ENCODE peak calls at places on chromosome 16, in eight cellular contexts. C is sigmoid colon, E is endothelial cell of umbilical vein, X is stomach, S is H1, Y is K562, G is vagina, T is HepG2. H is an unnamed sample. For H3K4me1, the result is how much of the 10 kb centered on the place peaks cover.

GRCh38 chr16:24372824-24373223 is 116.7 kb downstream of the CACNG3 start:
- DNase-seq in Y (no peak), T (no peak), S (no peak), C (no peak), X (no peak), G (no peak), E (no peak), H (no peak)

GRCh38 chr16:87366930-87367329 is 16.6 kb downstream of the FBXO31 start:
- DNase-seq in S (no peak), X (no peak), E (no peak), Y (no peak), C (no peak), G (no peak), T (no peak), H (no peak)

GRCh38 chr16:50396770-50397525 is 28.2 kb upstream of the BRD7 start:
- DNase-seq in C (no peak), S (no peak), Y (no peak), X (no peak), E (no peak), G (peak), T (no peak), H (no peak)

GRCh38 chr16:23229714-23230113 is 47.2 kb downstream of the SCNN1G start:
- DNase-seq in E (no peak), C (no peak), Y (no peak), G (no peak), T (no peak), X (no peak), S (no peak), H (no peak)

GRCh38 chr16:88069397-88070168 is 118.3 kb downstream of the BANP start:
- DNase-seq in X (peak), E (no peak), G (no peak), T (no peak), C (peak), S (no peak), Y (no peak), H (no peak)

GRCh38 chr16:4890026-4890425 is 42.7 kb downstream of the UBN1 start:
- DNase-seq in C (no peak), G (no peak), T (no peak), X (no peak), S (no peak), E (no peak), Y (no peak), H (no peak)

GRCh38 chr16:68951991-68952877 is 108.9 kb downstream of the TANGO6 start:
- DNase-seq in T (no peak), X (no peak), C (no peak), S (no peak), E (peak), Y (no peak), G (no peak), H (no peak)

GRCh38 chr16:709651-710499 is 4.3 kb upstream of the FBXL16 start:
- DNase-seq in T (no peak), S (no peak), X (no peak), E (no peak), Y (peak), C (no peak), G (no peak), H (no peak)

GRCh38 chr16:55444754-55445485 is 34.1 kb upstream of the MMP2 start:
- DNase-seq in E (peak), G (no peak), S (no peak), X (no peak), T (no peak), C (peak), Y (no peak), H (no peak)

GRCh38 chr16:1556254-1556653 is 22.8 kb downstream of the TMEM204 start:
- DNase-seq in E (no peak), G (no peak), T (no peak), C (no peak), Y (no peak), X (peak), S (no peak), H (no peak)

GRCh38 chr16:68893710-68894705 is 50.7 kb downstream of the TANGO6 start:
- DNase-seq in G (no peak), E (peak), Y (no peak), T (peak), X (no peak), C (no peak), S (no peak), H (no peak)

GRCh38 chr16:8569650-8570338 is 20.5 kb downstream of the TMEM114 start:
- DNase-seq in E (no peak), C (no peak), T (no peak), X (no peak), G (no peak), Y (no peak), S (no peak), H (no peak)

GRCh38 chr16:53631236-53631635 is 72.4 kb downstream of the RPGRIP1L start:
- DNase-seq in G (no peak), S (no peak), T (no peak), E (no peak), Y (no peak), C (no peak), X (no peak), H (no peak)

GRCh38 chr16:14018848-14019247 is 52.3 kb upstream of the MRTFB start:
- DNase-seq in C (no peak), T (no peak), S (no peak), E (peak), X (no peak), G (no peak), Y (no peak), H (no peak)

GRCh38 chr16:30805056-30805369 is 18.0 kb upstream of the ZNF629 start:
- DNase-seq in E (no peak), X (no peak), T (no peak), G (no peak), S (no peak), Y (no peak), C (no peak), H (no peak)

GRCh38 chr16:83813818-83814653 is 6.3 kb downstream of the HSBP1 start:
- DNase-seq in S (no peak), X (no peak), Y (no peak), T (peak), C (no peak), E (peak), G (no peak), H (no peak)

GRCh38 chr16:87149051-87149450 is 168.1 kb downstream of the C16orf95 start:
- DNase-seq in T (no peak), G (no peak), X (no peak), C (no peak), Y (no peak), S (no peak), E (no peak), H (no peak)

GRCh38 chr16:25289466-25289865 is 31.8 kb upstream of the ZKSCAN2 start:
- DNase-seq in E (no peak), Y (no peak), C (no peak), G (no peak), S (no peak), T (no peak), X (no peak), H (no peak)

GRCh38 chr16:80931985-80932720 is 74.5 kb downstream of the CMC2 start:
- DNase-seq in C (peak), X (peak), T (peak), S (peak), E (peak), G (no peak), Y (no peak), H (peak)

GRCh38 chr16:63461248-63461841 is 1425.1 kb upstream of the CDH8 start:
- DNase-seq in G (no peak), X (no peak), C (no peak), T (peak), S (no peak), Y (no peak), E (peak), H (no peak)

GRCh38 chr16:83473109-83473508 is 334.7 kb upstream of the HSBP1 start:
- DNase-seq in Y (no peak), S (no peak), G (no peak), E (no peak), T (no peak), C (no peak), X (no peak), H (no peak)

GRCh38 chr16:83882118-83882879 is 16.6 kb upstream of the MLYCD start:
- DNase-seq in C (no peak), G (no peak), S (no peak), Y (no peak), E (no peak), T (no peak), X (no peak), H (no peak)

GRCh38 chr16:52283018-52283417 is 263.9 kb downstream of the TOX3 start:
- DNase-seq in E (no peak), T (no peak), X (no peak), C (no peak), Y (no peak), S (no peak), G (no peak), H (no peak)

GRCh38 chr16:14240216-14240843 is 169.2 kb downstream of the MRTFB start:
- DNase-seq in E (no peak), C (no peak), T (peak), S (no peak), Y (no peak), X (no peak), G (no peak), H (no peak)

GRCh38 chr16:69563605-69564580 is 1.9 kb upstream of the NFAT5 start:
- DNase-seq in C (no peak), Y (no peak), S (no peak), X (no peak), E (peak), T (peak), G (no peak), H (no peak)

GRCh38 chr16:81275795-81276194 is 37.3 kb downstream of the BCO1 start:
- DNase-seq in X (peak), G (no peak), T (no peak), Y (no peak), C (no peak), E (no peak), S (no peak), H (no peak)

GRCh38 chr16:27639588-27640276 is 89.8 kb downstream of the KATNIP start:
- DNase-seq in S (no peak), C (no peak), T (peak), X (no peak), G (no peak), Y (peak), E (peak), H (no peak)

GRCh38 chr16:81466351-81466960 is 21.8 kb downstream of the CMIP start:
- DNase-seq in E (no peak), G (no peak), S (no peak), X (no peak), T (no peak), Y (no peak), C (no peak), H (no peak)

GRCh38 chr16:26717826-26718225 is 348.9 kb upstream of the C16orf82 start:
- DNase-seq in X (no peak), G (no peak), Y (no peak), C (no peak), E (no peak), S (no peak), T (no peak), H (no peak)

GRCh38 chr16:27758544-27758943 is 208.6 kb downstream of the KATNIP start:
- DNase-seq in T (no peak), G (no peak), C (no peak), S (no peak), X (no peak), Y (no peak), E (no peak), H (no peak)

GRCh38 chr16:47059991-47060390 is 83.8 kb downstream of the NETO2 start:
- DNase-seq in G (no peak), C (peak), T (no peak), Y (no peak), S (no peak), E (no peak), X (no peak), H (no peak)

GRCh38 chr16:48184681-48185080 is 28.9 kb upstream of the ABCC12 start:
- DNase-seq in C (peak), T (no peak), G (no peak), X (no peak), Y (no peak), S (no peak), E (no peak), H (no peak)

GRCh38 chr16:8581923-8582580 is 8.3 kb downstream of the TMEM114 start:
- DNase-seq in X (no peak), Y (no peak), T (no peak), E (no peak), G (no peak), S (no peak), C (peak), H (no peak)

GRCh38 chr16:49213594-49213993 is 68.0 kb downstream of the CBLN1 start:
- DNase-seq in C (no peak), S (peak), G (no peak), X (no peak), E (no peak), Y (no peak), T (no peak), H (no peak)

GRCh38 chr16:70388281-70388680 is 41.6 kb downstream of the DDX19A start:
- DNase-seq in X (no peak), E (no peak), S (no peak), C (no peak), Y (no peak), G (no peak), T (no peak), H (no peak)

GRCh38 chr16:1054660-1055556 is 17.6 kb upstream of the SSTR5 start:
- DNase-seq in C (no peak), S (no peak), Y (peak), G (no peak), E (peak), X (peak), T (peak), H (no peak)

GRCh38 chr16:62978451-62978850 is 942.2 kb upstream of the CDH8 start:
- DNase-seq in G (no peak), E (no peak), C (no peak), X (no peak), S (no peak), T (no peak), Y (no peak), H (no peak)

GRCh38 chr16:58258326-58258725 is 36.5 kb downstream of the PRSS54 start:
- DNase-seq in Y (no peak), X (no peak), G (no peak), C (no peak), T (no peak), E (no peak), S (no peak), H (peak)

GRCh38 chr16:65126845-65127624 is 5.2 kb upstream of the CDH11 start:
- DNase-seq in T (no peak), S (no peak), G (no peak), X (no peak), E (no peak), C (no peak), Y (no peak), H (no peak)
- TF ChIP-seq POLR2AphosphoS5 in T (no peak), S (no peak), G (no peak), X (no peak), E (no peak), C (no peak), Y (no peak), H (no peak)

DNA sequence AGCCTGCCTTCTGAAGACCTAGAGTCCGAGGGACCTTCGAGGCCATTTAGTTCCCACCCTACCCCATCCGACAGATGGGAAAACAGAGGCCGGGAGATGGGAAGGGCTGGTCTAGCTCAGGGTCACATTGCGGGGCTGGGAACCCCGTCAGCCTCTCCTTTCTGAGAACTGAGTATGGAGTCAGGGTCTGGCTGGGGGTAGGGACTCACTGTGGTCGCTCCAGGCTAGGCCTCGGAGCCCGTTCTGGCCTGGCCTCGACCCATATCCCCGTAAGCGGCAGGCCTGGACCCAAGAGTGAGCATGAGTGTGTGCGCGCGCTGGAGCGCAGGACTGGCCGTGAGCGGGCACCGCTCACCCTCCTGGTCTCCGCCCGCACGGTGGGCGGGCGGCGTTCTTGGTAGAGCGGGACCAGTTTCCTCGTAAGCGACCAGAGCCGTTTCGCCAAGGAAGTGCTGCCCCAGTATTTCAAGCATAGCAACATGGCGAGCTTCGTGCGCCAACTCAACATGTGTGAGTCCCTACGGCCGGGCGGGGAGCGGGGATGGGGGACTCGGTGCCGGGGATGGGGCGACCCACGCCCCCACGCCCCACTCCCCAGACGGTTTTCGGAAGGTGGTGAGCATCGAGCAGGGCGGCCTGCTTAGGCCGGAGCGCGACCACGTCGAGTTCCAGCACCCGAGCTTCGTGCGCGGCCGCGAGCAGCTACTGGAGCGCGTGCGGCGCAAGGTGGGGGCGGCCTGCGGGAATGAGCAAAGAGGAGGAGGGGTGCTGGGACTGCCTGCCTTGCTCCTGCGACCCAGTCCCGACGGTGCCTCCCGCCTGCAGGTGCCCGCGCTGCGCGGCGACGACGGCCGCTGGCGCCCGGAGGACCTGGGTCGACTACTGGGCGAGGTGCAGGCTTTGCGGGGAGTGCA is 833 bp downstream of the HSF4 start:
- DNase-seq in X (no peak), E (no peak), T (no peak), G (no peak), C (no peak), S (no peak), Y (no peak), H (no peak)
- H3K4me1 ChIP-seq in X (half or more), E (under half), T (under half), G (half or more), C (half or more), S (under half), Y (under half), H (under half)

DNA sequence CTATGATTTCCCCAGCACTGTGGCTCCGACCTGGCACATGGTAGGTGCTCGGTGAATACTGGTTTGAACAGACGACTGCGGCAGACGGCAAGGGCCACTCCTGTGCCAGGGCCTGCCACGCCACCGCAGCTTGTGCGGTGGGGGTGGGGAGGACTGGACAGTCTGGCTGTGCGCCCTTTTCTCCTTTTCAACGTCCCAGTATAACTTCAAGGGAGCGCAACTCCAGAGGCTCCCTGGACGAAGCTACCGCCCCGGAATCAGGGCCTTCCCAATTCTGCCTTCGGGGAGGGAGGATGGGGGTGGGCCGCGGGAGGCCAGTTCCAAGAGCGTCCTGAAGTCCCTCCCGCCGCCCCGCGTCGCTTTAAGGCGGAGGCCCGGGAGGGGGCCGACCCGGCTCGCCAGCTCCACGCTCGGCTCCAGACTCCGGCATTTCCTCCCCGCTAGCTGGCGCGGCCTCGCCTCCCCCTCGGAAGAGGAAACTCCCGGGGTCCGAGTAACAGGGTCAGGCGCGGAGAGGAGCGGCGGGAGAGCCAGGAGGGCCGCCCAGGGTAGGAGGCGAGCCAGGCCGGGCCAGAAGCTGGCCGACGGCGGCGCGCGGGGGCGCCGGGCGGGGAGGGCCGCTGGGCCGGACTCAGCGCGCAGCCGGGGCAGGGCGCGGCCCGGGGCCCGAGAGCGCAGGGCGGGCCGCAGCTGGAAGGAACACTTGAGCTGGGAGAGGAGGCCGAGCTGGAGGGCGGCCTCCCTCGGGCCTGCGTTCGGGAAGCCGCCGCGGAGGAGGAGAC is at the start of gene ITPRIPL2:
- DNase-seq in Y (peak), E (peak), G (no peak), X (peak), C (peak), S (no peak), T (peak), H (peak)
- TF ChIP-seq POLR2A in Y (peak), E (peak), G (no peak), X (peak), C (peak), S (no peak), T (peak), H (peak)

GRCh38 chr16:89281189-89281577 is 63.7 kb downstream of the ZNF778 start:
- DNase-seq in S (no peak), X (no peak), Y (no peak), E (no peak), C (no peak), T (no peak), G (no peak), H (no peak)
- TF ChIP-seq POLR2AphosphoS5 in S (no peak), X (no peak), Y (no peak), E (no peak), C (no peak), T (no peak), G (no peak), H (no peak)

GRCh38 chr16:75238132-75238852 is 13.1 kb downstream of the BCAR1 start:
- DNase-seq in S (no peak), Y (no peak), X (peak), T (peak), C (peak), G (no peak), E (no peak), H (no peak)
- H3K4me1 ChIP-seq in S (under half), Y (under half), X (half or more), T (half or more), C (half or more), G (half or more), E (under half), H (under half)

GRCh38 chr16:85123891-85124635 is 11.8 kb upstream of the CIBAR2 start:
- DNase-seq in T (no peak), C (peak), E (peak), X (no peak), Y (no peak), G (no peak), S (peak), H (peak)
- TF ChIP-seq POLR2A in T (no peak), C (no peak), E (peak), X (no peak), Y (no peak), G (no peak), S (no peak), H (no peak)

DNA sequence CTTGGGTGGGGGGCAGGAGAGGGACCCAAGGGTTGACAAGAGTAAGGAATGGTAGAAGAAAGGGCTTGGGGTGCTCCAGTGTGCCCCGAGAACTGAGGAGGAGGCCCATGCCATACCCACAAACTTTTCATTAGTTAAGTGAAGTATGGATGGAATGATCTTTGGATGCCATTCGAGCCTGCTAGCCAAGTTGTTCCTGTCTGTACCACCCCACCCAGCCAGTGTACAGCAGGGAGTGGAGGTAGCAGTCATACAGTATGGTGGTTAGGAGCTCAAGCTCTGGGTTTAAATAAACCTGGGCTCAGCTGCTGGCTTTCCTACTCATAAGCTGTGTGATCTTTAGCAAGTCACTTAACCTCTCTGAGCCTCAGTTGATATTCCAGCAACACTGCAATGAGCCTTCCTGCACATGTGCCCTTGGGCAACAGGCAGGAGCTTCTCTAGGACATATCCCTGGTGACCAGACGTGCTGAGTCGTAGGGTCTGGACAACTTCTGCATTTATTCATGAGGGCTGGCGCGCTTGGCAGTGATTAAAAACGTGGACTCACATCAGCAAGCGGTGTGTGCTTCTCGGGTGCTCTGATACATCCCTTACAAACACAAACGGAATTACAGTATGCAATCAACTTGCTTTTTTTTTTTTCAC is 22.9 kb downstream of the ITPRIPL2 start:
- DNase-seq in G (no peak), T (no peak), S (no peak), C (peak), X (no peak), Y (no peak), E (no peak), H (no peak)
- TF ChIP-seq POLR2AphosphoS5 in G (no peak), T (no peak), S (no peak), C (peak), X (no peak), Y (no peak), E (no peak), H (no peak)